ENCODE peak calls at places on chromosome 4, in four cellular contexts. J, V, U and A are unnamed samples.

GRCh38 chr4:73872331-73873108 is 3.3 kb downstream of the CXCL1 start:
- DNase-seq in J (no peak), V (no peak), U (no peak), A (no peak)

GRCh38 chr4:26462874-26463273 is 27.4 kb downstream of the CCKAR start:
- DNase-seq in J (no peak), V (no peak), U (no peak), A (no peak)

GRCh38 chr4:133802741-133803140 is 398.8 kb downstream of the PABPC4L start:
- DNase-seq in J (no peak), V (no peak), U (no peak), A (no peak)

GRCh38 chr4:3111461-3111860 is 37.0 kb downstream of the HTT start:
- DNase-seq in J (no peak), V (no peak), U (no peak), A (no peak)

GRCh38 chr4:94714360-94714759 is 43.4 kb upstream of the BMPR1B start:
- DNase-seq in J (no peak), V (no peak), U (no peak), A (no peak)

GRCh38 chr4:185513489-185514181 is 21.7 kb downstream of the PDLIM3 start:
- DNase-seq in J (no peak), V (no peak), U (no peak), A (peak; percentile 50)

GRCh38 chr4:7808752-7809151 is 130.9 kb downstream of the AFAP1 start:
- DNase-seq in J (no peak), V (no peak), U (no peak), A (no peak)

GRCh38 chr4:102606261-102606660 is 105.1 kb downstream of the NFKB1 start:
- DNase-seq in J (no peak), V (no peak), U (no peak), A (no peak)

GRCh38 chr4:138090145-138090917 is 151.8 kb downstream of the SLC7A11 start:
- DNase-seq in J (peak; percentile 42), V (peak; percentile 78), U (peak; percentile 70), A (peak; percentile 59)

GRCh38 chr4:150582881-150583286 is 933 bp downstream of the MAB21L2 start:
- DNase-seq in J (peak; percentile 52), V (peak; percentile 48), U (no peak), A (no peak)

GRCh38 chr4:38980903-38981676 is 51.1 kb downstream of the TMEM156 start:
- DNase-seq in J (no peak), V (peak; percentile 35), U (no peak), A (no peak)

GRCh38 chr4:98199247-98199646 is 56.0 kb upstream of the STPG2 start:
- DNase-seq in J (no peak), V (no peak), U (no peak), A (no peak)

GRCh38 chr4:89906787-89907521 is 12.3 kb downstream of the MMRN1 start:
- DNase-seq in J (no peak), V (no peak), U (no peak), A (no peak)

GRCh38 chr4:90318208-90318607 is 191.0 kb downstream of the CCSER1 start:
- DNase-seq in J (no peak), V (no peak), U (no peak), A (no peak)

GRCh38 chr4:47513493-47513892 is 28.4 kb downstream of the ATP10D start:
- DNase-seq in J (no peak), V (no peak), U (no peak), A (no peak)

GRCh38 chr4:151401739-151402138 is 7.2 kb upstream of the FHIP1A start:
- DNase-seq in J (no peak), V (no peak), U (no peak), A (no peak)

GRCh38 chr4:128863314-128864075 is 54.0 kb downstream of the JADE1 start:
- DNase-seq in J (peak; percentile 88), V (peak; percentile 70), U (peak; percentile 52), A (peak; percentile 77)

GRCh38 chr4:153725070-153725810 is 34.6 kb downstream of the RNF175 start:
- DNase-seq in J (no peak), V (no peak), U (no peak), A (no peak)

GRCh38 chr4:104138154-104138553 is 356.5 kb downstream of the CXXC4 start:
- DNase-seq in J (no peak), V (no peak), U (no peak), A (no peak)

GRCh38 chr4:5974321-5974720 is 43.9 kb downstream of the C4orf50 start:
- DNase-seq in J (no peak), V (no peak), U (no peak), A (no peak)

GRCh38 chr4:180164799-180165198 is 2078.4 kb upstream of the TENM3 start:
- DNase-seq in J (no peak), V (no peak), U (no peak), A (no peak)

GRCh38 chr4:147943159-147943638 is 211.3 kb downstream of the ARHGAP10 start:
- DNase-seq in J (no peak), V (no peak), U (no peak), A (no peak)

DNA sequence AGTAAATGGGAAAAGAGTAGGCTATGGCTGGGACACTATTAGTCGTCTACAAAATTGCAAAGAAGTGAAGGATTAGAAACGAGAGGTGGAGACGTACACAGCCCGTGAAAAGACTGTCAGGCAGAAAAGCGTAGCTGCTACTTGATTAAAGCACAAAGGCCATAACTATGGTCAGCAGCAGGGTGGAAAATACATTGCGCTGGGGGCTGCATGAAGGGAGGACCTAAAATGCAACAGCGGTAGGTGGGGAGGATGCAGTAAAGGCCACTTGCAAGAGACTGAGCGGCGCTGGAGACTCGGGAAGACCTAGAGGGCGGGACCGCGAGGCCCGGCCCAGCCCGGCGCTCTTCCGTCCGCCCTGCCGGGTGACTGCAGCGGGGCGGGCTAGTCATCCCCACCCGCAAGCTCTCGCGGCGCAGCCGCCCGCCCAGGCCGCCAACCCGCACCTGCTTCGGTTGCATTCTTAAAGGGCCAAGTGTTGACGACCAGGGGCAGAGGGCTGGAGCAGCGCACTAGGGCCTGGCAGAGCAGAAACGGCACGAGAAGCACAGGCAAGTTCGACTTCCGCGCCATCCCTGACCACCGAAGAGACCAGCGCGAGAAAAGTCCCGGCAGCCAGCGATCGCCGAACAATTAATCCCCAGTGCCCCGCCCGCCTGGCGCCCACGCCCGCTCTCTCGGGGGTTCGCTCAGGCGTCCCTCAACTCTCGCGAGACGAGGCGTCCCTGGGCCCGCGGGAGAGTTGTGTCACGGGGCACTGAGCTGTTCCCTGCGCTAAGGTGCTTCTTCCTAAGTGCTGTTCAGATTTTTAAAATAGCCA is at the start of gene AGA:
- DNase-seq in J (peak; percentile 94), V (peak; percentile 96), U (peak; percentile 85), A (peak; percentile 94)
- TF ChIP-seq CTCF in J (no peak), V (no peak), U (no peak), A (no peak)

GRCh38 chr4:19403786-19404185 is 847.9 kb upstream of the SLIT2 start:
- DNase-seq in J (no peak), V (no peak), U (no peak), A (no peak)
- H3K9me3 ChIP-seq in J (no peaks in the 10 kb centered on the region), V (no peaks in the 10 kb centered on the region), U (no peaks in the 10 kb centered on the region), A (no peaks in the 10 kb centered on the region)

GRCh38 chr4:182254381-182254780 is 11.2 kb downstream of the TENM3 start:
- DNase-seq in J (no peak), V (no peak), U (no peak), A (no peak)

GRCh38 chr4:182258441-182259031 is 15.3 kb downstream of the TENM3 start:
- DNase-seq in J (no peak), V (no peak), U (no peak), A (no peak)

GRCh38 chr4:182257503-182257902 is 14.3 kb downstream of the TENM3 start:
- DNase-seq in J (no peak), V (no peak), U (no peak), A (no peak)

GRCh38 chr4:182251116-182251515 is 7.9 kb downstream of the TENM3 start:
- DNase-seq in J (no peak), V (no peak), U (no peak), A (no peak)

DNA sequence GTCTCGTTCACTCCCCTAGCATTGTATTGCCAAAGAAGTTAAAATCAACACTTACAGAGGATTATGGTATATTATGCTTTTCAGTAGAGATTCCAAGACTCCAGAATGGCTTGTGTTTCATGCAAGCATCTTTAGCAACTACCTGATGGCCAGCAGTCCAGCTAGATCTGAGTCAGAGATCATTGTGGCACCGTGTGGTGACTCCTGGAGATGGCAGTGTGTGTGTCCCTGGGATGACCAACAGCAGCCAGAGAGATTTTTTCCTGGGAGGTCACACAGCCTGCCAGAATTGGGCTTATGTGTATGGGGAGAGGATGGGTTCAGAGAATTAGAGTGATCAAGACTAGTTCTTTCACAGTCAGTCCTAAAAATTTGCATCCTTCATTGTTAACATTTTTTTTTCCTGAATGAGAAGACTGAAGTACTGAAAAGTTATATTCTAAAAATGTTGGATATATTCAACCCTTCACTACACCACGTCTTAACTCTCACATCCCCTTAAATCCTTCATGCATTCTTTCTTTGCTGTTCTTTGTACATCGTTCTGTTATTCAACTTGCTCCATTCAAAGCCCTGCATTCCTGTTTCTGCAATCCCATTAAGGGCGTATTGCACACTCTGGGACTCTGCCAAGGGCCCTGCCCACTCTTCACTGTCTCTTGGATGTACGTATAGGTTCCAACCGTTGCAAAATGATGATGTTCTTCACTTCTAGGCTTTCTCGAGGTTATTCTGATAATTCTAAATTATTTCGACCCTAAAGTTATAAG is 12.4 kb downstream of the TENM3 start:
- DNase-seq in J (no peak), V (no peak), U (peak; percentile 5), A (no peak)
- TF ChIP-seq CTCF in J (no peak), V (no peak), U (no peak), A (no peak)

GRCh38 chr4:106109929-106110328 is 206.1 kb downstream of the TBCK start:
- DNase-seq in J (no peak), V (no peak), U (no peak), A (no peak)
- H3K9me3 ChIP-seq in J (peaks cover 23% of the 10 kb centered on the region), V (peaks cover 6% of the 10 kb centered on the region), U (no peaks in the 10 kb centered on the region), A (peaks cover 42% of the 10 kb centered on the region)

GRCh38 chr4:167623241-167623572 is 388.9 kb upstream of the SPOCK3 start:
- DNase-seq in J (no peak), V (no peak), U (no peak), A (no peak)

DNA sequence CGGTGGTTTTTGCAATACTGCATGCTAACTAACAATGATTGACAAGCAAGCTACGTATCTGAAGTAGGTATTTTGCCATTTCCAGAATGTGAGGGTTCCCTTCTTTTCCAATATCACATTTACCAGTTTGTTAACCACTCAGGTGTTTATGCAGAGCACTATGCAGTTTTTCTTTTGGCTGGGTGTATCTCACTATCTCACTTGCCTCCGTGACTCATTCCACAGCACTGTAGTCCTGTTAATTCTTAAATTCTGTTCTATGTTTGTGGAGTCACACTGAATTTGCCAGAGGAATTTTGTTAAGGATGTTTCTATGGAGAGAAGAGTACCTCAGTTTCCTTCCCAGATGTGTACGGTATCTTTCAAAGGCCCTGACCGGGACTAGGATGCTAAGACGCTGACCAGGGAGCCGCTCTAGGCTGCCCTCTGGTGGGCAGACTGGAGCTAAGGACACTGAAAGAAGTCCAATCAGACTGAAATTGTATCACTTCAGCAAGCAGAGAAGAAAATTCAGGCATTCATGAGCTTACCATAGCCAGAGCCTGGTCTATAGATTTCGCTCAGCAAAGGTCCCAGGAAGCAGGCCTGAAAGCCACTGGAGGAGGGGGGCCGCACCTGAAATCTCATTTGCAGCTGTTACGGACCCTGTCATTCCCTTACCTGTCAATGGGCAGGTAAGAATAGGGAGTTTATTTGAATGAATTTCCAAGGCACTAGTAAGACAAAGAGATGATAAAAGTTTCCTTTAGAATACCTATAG is 388.4 kb upstream of the SPOCK3 start:
- DNase-seq in J (peak; percentile 66), V (peak; percentile 53), U (peak; percentile 29), A (peak; percentile 63)
- TF ChIP-seq CTCF in J (peak; percentile 89), V (peak; percentile 90), U (peak; percentile 57), A (peak; percentile 82)

DNA sequence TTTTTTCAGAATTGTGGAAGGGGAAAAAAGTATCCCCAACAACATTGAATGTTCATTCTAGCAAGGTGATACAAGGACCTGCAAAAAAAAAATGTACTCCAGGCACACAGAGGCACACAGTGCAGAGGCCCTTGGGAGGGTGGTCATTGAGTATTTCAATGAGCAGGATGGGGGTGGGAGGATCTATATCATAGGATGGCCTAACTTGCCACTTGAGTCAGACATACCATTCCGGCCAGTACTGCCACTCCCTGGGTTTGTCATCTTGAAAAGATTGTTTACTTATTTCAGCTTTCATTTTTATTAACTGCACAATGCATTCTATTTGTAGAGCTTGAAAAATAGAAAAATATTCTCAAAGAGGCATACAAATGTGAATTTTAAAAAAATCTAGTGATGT is 18.7 kb downstream of the ZNF595 start:
- DNase-seq in J (no peak), V (no peak), U (no peak), A (no peak)
- H3K9me3 ChIP-seq in J (peaks cover 67% of the 10 kb centered on the region), V (peaks cover 51% of the 10 kb centered on the region), U (peaks cover 53% of the 10 kb centered on the region), A (peaks cover 11% of the 10 kb centered on the region)